ENCODE peak calls at places on chromosomes 7 and 10, in ten cellular contexts. M is occipital lobe; O is epithelial cell of esophagus; K is effector CD4-positive, alpha-beta T cell; F is head of caudate nucleus; H is stimulated activated CD8-positive, alpha-beta memory T cell treated with anti-CD3 and anti-CD28 coated beads, Interleukin-15, amount 100 ng/mL, for 24 hours; A is retina; C is iris pigment epithelial cell; S is type B pancreatic cell; R is T-cell. J is an unnamed sample.
A peak's percentile ranks its signal among the peaks of the same experiment; 100 is the strongest.

GRCh38 chr10:1126461-1126860 is 70.3 kb downstream of the WDR37 start:
- DNase-seq in M (no peak), O (no peak), K (no peak), F (no peak), H (no peak), A (no peak), C (no peak), S (no peak), R (no peak), J (no peak)

GRCh38 chr10:15571570-15571969 is 148.2 kb downstream of the ITGA8 start:
- DNase-seq in M (no peak), O (no peak), K (no peak), F (no peak), H (no peak), A (no peak), C (peak; percentile 71), S (no peak), R (no peak), J (peak; percentile 68)

GRCh38 chr10:121694966-121695340 is 96.7 kb upstream of the FGFR2 start:
- DNase-seq in M (no peak), O (peak; percentile 85), K (no peak), F (no peak), H (no peak), A (no peak), C (no peak), S (no peak), R (no peak), J (no peak)

GRCh38 chr10:844552-844951 is 87.0 kb downstream of the LARP4B start:
- DNase-seq in M (no peak), O (peak; percentile 21), K (no peak), F (no peak), H (no peak), A (no peak), C (peak; percentile 47), S (no peak), R (no peak), J (peak; percentile 24)

GRCh38 chr10:24556746-24557742 is 166.6 kb downstream of the ARHGAP21 start:
- DNase-seq in M (no peak), O (peak; percentile 79), K (no peak), F (no peak), H (no peak), A (no peak), C (peak; percentile 82), S (no peak), R (no peak), J (peak; percentile 64)

GRCh38 chr10:49556723-49557122 is 17.8 kb upstream of the ERCC6 start:
- DNase-seq in M (no peak), O (no peak), K (no peak), F (no peak), H (no peak), A (no peak), C (peak; percentile 40), S (no peak), R (no peak), J (no peak)

GRCh38 chr7:289209-289755 is 688 bp upstream of the FOXL3 start:
- DNase-seq in M (no peak), O (no peak), K (no peak), F (no peak), H (no peak), A (peak; percentile 25), C (no peak), S (no peak), R (no peak), J (no peak)

GRCh38 chr7:130529417-130529816 is 37.5 kb downstream of the MEST start:
- DNase-seq in M (no peak), O (no peak), K (no peak), F (no peak), H (no peak), A (no peak), C (peak; percentile 43), S (no peak), R (no peak), J (peak; percentile 18)

GRCh38 chr10:6050801-6051445 is 11.2 kb downstream of the IL2RA start:
- DNase-seq in M (no peak), O (no peak), K (peak; percentile 90), F (no peak), H (peak; percentile 73), A (no peak), C (peak; percentile 43), S (no peak), R (peak; percentile 94), J (peak; percentile 40)

GRCh38 chr10:87578160-87578559 is 73.5 kb downstream of the MINPP1 start:
- DNase-seq in M (no peak), O (no peak), K (no peak), F (no peak), H (no peak), A (no peak), C (no peak), S (no peak), R (no peak), J (no peak)

GRCh38 chr7:12570529-12571461 is at the start of gene SCIN:
- DNase-seq in M (peak; percentile 26), O (no peak), K (no peak), F (peak; percentile 74), H (no peak), A (peak; percentile 81), C (peak; percentile 8), S (no peak), R (peak; percentile 10), J (peak; percentile 52)

GRCh38 chr10:33041783-33042437 is 83.9 kb upstream of the ITGB1 start:
- DNase-seq in M (no peak), O (no peak), K (no peak), F (no peak), H (no peak), A (peak; percentile 30), C (no peak), S (no peak), R (no peak), J (no peak)

GRCh38 chr7:130486114-130486962 is 5.5 kb upstream of the MEST start:
- DNase-seq in M (peak; percentile 7), O (peak; percentile 59), K (peak; percentile 43), F (peak; percentile 43), H (no peak), A (peak; percentile 88), C (no peak), S (no peak), R (peak; percentile 52), J (no peak)

GRCh38 chr7:122143376-122143750 is 686 bp downstream of the AASS start:
- DNase-seq in M (no peak), O (peak; percentile 19), K (peak; percentile 2), F (peak; percentile 10), H (no peak), A (peak; percentile 73), C (peak; percentile 28), S (no peak), R (peak; percentile 0), J (peak; percentile 63)

GRCh38 chr7:1967512-1968396 is 265.0 kb downstream of the MAD1L1 start:
- DNase-seq in M (no peak), O (no peak), K (no peak), F (no peak), H (no peak), A (no peak), C (no peak), S (no peak), R (no peak), J (no peak)

GRCh38 chr10:24503627-24504320 is 219.9 kb downstream of the ARHGAP21 start:
- DNase-seq in M (no peak), O (peak; percentile 72), K (no peak), F (no peak), H (no peak), A (peak; percentile 62), C (peak; percentile 42), S (no peak), R (no peak), J (peak; percentile 53)

GRCh38 chr7:44057849-44058758 is 7.3 kb downstream of the PGAM2 start:
- DNase-seq in M (no peak), O (peak; percentile 79), K (no peak), F (no peak), H (no peak), A (no peak), C (no peak), S (no peak), R (no peak), J (no peak)

GRCh38 chr7:79930604-79931003 is 204.0 kb upstream of the GNAI1 start:
- DNase-seq in M (no peak), O (peak; percentile 53), K (no peak), F (no peak), H (no peak), A (no peak), C (peak; percentile 78), S (no peak), R (no peak), J (no peak)

GRCh38 chr10:80154978-80155695 is 22.6 kb downstream of the PLAC9 start:
- DNase-seq in M (peak; percentile 36), O (peak; percentile 92), K (no peak), F (no peak), H (no peak), A (no peak), C (peak; percentile 90), S (no peak), R (no peak), J (peak; percentile 76)

GRCh38 chr7:26681819-26682418 is 182.5 kb downstream of the SKAP2 start:
- DNase-seq in M (no peak), O (peak; percentile 40), K (no peak), F (no peak), H (no peak), A (no peak), C (peak; percentile 11), S (no peak), R (no peak), J (peak; percentile 34)

GRCh38 chr7:116951366-116952292 is 1.7 kb upstream of the ST7 start:
- DNase-seq in M (no peak), O (no peak), K (no peak), F (no peak), H (no peak), A (no peak), C (no peak), S (no peak), R (no peak), J (no peak)

GRCh38 chr10:79387974-79388850 is 40.9 kb downstream of the PPIF start:
- DNase-seq in M (no peak), O (no peak), K (no peak), F (no peak), H (no peak), A (no peak), C (no peak), S (peak; percentile 60), R (no peak), J (no peak)

GRCh38 chr10:119289227-119289925 is 82.0 kb downstream of the GRK5 start:
- DNase-seq in M (no peak), O (no peak), K (no peak), F (no peak), H (no peak), A (no peak), C (no peak), S (no peak), R (no peak), J (no peak)

GRCh38 chr7:29208410-29209250 is 14.1 kb downstream of the CHN2 start:
- DNase-seq in M (no peak), O (no peak), K (no peak), F (no peak), H (no peak), A (no peak), C (no peak), S (no peak), R (no peak), J (no peak)

GRCh38 chr10:36504752-36505151 is 620.6 kb upstream of the ANKRD30A start:
- DNase-seq in M (no peak), O (peak; percentile 30), K (no peak), F (no peak), H (no peak), A (no peak), C (no peak), S (no peak), R (no peak), J (no peak)

GRCh38 chr10:69446650-69447151 is 4.6 kb upstream of the TSPAN15 start:
- DNase-seq in M (no peak), O (peak; percentile 93), K (no peak), F (no peak), H (no peak), A (no peak), C (peak; percentile 96), S (no peak), R (no peak), J (peak; percentile 91)

GRCh38 chr10:108868881-108869280 is 1054.4 kb downstream of the XPNPEP1 start:
- DNase-seq in M (no peak), O (no peak), K (no peak), F (no peak), H (no peak), A (no peak), C (no peak), S (no peak), R (no peak), J (no peak)

GRCh38 chr7:73721237-73721848 is 1.9 kb upstream of the STX1A start:
- DNase-seq in M (peak; percentile 60), O (no peak), K (no peak), F (peak; percentile 62), H (no peak), A (no peak), C (no peak), S (no peak), R (no peak), J (no peak)